ENCODE peak calls at places on chromosomes 12 and 14, in four cellular contexts. L, D, C and W are unnamed samples.

GRCh38 chr12:116916122-116916521 is 5.4 kb downstream of the FBXW8 start:
- DNase-seq in L (no peak), D (peak; percentile 65), C (peak; percentile 40), W (no peak)

GRCh38 chr12:52581481-52581880 is 7.8 kb upstream of the KRT74 start:
- DNase-seq in L (no peak), D (no peak), C (peak; percentile 23), W (no peak)

GRCh38 chr12:1518763-1519516 is 75.4 kb downstream of the FBXL14 start:
- DNase-seq in L (peak; percentile 34), D (no peak), C (peak; percentile 83), W (no peak)

GRCh38 chr12:8956073-8956472 is 6.6 kb upstream of the M6PR start:
- DNase-seq in L (peak; percentile 45), D (no peak), C (no peak), W (no peak)

GRCh38 chr12:10385181-10385613 is 4.6 kb downstream of the KLRK1 start:
- DNase-seq in L (no peak), D (no peak), C (peak; percentile 77), W (no peak)

GRCh38 chr12:44053550-44054243 is 217.8 kb downstream of the TMEM117 start:
- DNase-seq in L (no peak), D (no peak), C (no peak), W (no peak)

GRCh38 chr12:6065872-6066217 is 58.6 kb downstream of the VWF start:
- DNase-seq in L (no peak), D (no peak), C (no peak), W (no peak)

GRCh38 chr12:56634242-56634836 is 4.2 kb upstream of the BAZ2A start:
- DNase-seq in L (peak; percentile 95), D (peak; percentile 46), C (peak; percentile 40), W (no peak)

GRCh38 chr12:93252221-93252620 is 125.5 kb upstream of the NUDT4 start:
- DNase-seq in L (no peak), D (no peak), C (no peak), W (no peak)

GRCh38 chr12:55829967-55830600 is 697 bp upstream of the DNAJC14 start:
- DNase-seq in L (peak; percentile 70), D (no peak), C (no peak), W (no peak)

GRCh38 chr14:81143793-81144192 is 77.0 kb downstream of the GTF2A1 start:
- DNase-seq in L (no peak), D (no peak), C (no peak), W (no peak)

GRCh38 chr14:101808020-101808641 is 46.6 kb downstream of the PPP2R5C start:
- DNase-seq in L (peak; percentile 81), D (no peak), C (no peak), W (peak; percentile 44)

GRCh38 chr12:39426636-39427245 is 16.2 kb downstream of the KIF21A start:
- DNase-seq in L (no peak), D (peak; percentile 94), C (peak; percentile 25), W (no peak)

GRCh38 chr12:113149361-113150150 is at the start of gene CFAP73:
- DNase-seq in L (peak; percentile 97), D (peak; percentile 90), C (peak; percentile 90), W (peak; percentile 87)

GRCh38 chr12:53739285-53740129 is 12.3 kb upstream of the CALCOCO1 start:
- DNase-seq in L (no peak), D (no peak), C (no peak), W (no peak)

GRCh38 chr12:124713041-124713435 is 145.6 kb upstream of the NCOR2 start:
- DNase-seq in L (no peak), D (peak; percentile 96), C (no peak), W (no peak)

GRCh38 chr12:95718001-95718400 is 72.6 kb downstream of the NTN4 start:
- DNase-seq in L (no peak), D (no peak), C (no peak), W (no peak)

GRCh38 chr14:89625988-89626806 is 209.2 kb upstream of the FOXN3 start:
- DNase-seq in L (no peak), D (no peak), C (no peak), W (no peak)

GRCh38 chr12:8035440-8036010 is 3.0 kb downstream of the FOXJ2 start:
- DNase-seq in L (no peak), D (peak; percentile 58), C (peak; percentile 33), W (no peak)

GRCh38 chr14:28307506-28307905 is 459.1 kb upstream of the FOXG1 start:
- DNase-seq in L (no peak), D (no peak), C (no peak), W (no peak)

GRCh38 chr12:128783129-128783574 is 40.6 kb downstream of the SLC15A4 start:
- DNase-seq in L (no peak), D (no peak), C (peak; percentile 13), W (no peak)

GRCh38 chr12:121898287-121898686 is 9.7 kb downstream of the PSMD9 start:
- DNase-seq in L (no peak), D (no peak), C (no peak), W (no peak)

GRCh38 chr14:105978618-105979295 is 452.4 kb downstream of the TMEM121 start:
- DNase-seq in L (no peak), D (no peak), C (no peak), W (no peak)

GRCh38 chr12:77402726-77403125 is 337.4 kb upstream of the E2F7 start:
- DNase-seq in L (no peak), D (no peak), C (no peak), W (no peak)

GRCh38 chr14:37599527-37600368 is 4.3 kb downstream of the TTC6 start:
- DNase-seq in L (peak; percentile 67), D (no peak), C (peak; percentile 21), W (no peak)

GRCh38 chr12:54988402-54989054 is 4.0 kb upstream of the TESPA1 start:
- DNase-seq in L (no peak), D (no peak), C (peak; percentile 9), W (no peak)

GRCh38 chr12:108629824-108630476 is 3.7 kb downstream of the SELPLG start:
- DNase-seq in L (no peak), D (peak; percentile 79), C (peak; percentile 86), W (no peak)
- H2BK12ac ChIP-seq in L (no peak overlapping the region), D (peak overlapping the region; percentile 81), C (peak overlapping the region; percentile 85), W (no peak overlapping the region)

DNA sequence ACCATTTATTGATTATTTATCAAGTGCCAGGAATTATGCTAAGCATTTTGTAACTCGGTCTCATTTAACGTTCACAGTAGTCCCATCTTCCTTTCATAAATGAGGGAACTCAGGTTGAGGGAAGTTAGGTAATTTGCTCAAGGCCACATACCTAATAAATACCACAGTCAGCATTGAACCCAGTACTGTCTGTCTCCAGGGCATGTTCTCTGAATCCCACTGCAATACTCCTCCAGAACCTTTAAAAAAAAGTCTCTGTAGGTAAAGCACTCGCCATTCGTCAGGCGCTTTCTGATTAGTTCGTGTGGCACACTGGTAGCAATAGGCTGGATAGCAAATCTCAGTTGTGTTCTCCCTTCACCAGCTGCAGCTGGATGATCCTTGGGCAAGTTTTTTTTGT is 14.3 kb downstream of the SLC17A8 start:
- DNase-seq in L (no peak), D (peak; percentile 66), C (no peak), W (no peak)
- H2BK12ac ChIP-seq in L (no peak overlapping the region), D (no peak overlapping the region), C (no peak overlapping the region), W (no peak overlapping the region)

GRCh38 chr12:126428769-126429168 is 1363.5 kb downstream of the AACS start:
- DNase-seq in L (no peak), D (no peak), C (no peak), W (no peak)

GRCh38 chr12:126430921-126431320 is 1365.7 kb downstream of the AACS start:
- DNase-seq in L (no peak), D (no peak), C (no peak), W (no peak)

GRCh38 chr12:126424696-126425095 is 1359.5 kb downstream of the AACS start:
- DNase-seq in L (no peak), D (no peak), C (no peak), W (no peak)

DNA sequence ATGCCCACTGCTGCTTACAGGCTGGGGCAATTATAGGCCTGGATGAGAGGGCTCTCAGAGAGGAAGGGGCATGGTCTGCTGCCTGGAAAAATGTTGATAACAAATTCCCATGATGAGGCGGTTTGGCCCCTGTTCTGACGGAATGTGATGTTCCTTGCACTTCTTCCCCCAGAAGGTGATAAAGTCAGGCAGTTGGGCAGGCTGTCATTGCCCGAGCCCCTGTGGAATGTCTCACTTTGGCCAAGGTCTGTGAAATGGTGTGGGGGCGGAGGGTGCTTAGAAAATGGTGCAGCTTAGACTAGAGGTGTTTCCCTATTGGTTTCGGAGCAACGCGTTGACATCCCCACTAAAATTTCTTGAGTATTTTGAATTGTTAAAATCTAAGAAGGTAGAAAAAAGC is 1360.0 kb downstream of the AACS start:
- DNase-seq in L (no peak), D (no peak), C (no peak), W (no peak)
- H2BK12ac ChIP-seq in L (no peak overlapping the region), D (no peak overlapping the region), C (no peak overlapping the region), W (no peak overlapping the region)

GRCh38 chr14:23345987-23346692 is 6.5 kb downstream of the SLC22A17 start:
- DNase-seq in L (peak; percentile 48), D (no peak), C (no peak), W (no peak)
- H2BK12ac ChIP-seq in L (no peak overlapping the region), D (no peak overlapping the region), C (no peak overlapping the region), W (no peak overlapping the region)

GRCh38 chr14:99572173-99572999 is 31.6 kb downstream of the CCDC85C start:
- DNase-seq in L (no peak), D (peak; percentile 94), C (no peak), W (no peak)
- H2BK12ac ChIP-seq in L (no peak overlapping the region), D (peak overlapping the region; percentile 38), C (no peak overlapping the region), W (peak overlapping the region; percentile 4)

GRCh38 chr12:62631531-62632520 is 165.2 kb downstream of the MON2 start:
- DNase-seq in L (peak; percentile 79), D (no peak), C (peak; percentile 56), W (peak; percentile 44)
- H2BK12ac ChIP-seq in L (no peak overlapping the region), D (no peak overlapping the region), C (no peak overlapping the region), W (no peak overlapping the region)

DNA sequence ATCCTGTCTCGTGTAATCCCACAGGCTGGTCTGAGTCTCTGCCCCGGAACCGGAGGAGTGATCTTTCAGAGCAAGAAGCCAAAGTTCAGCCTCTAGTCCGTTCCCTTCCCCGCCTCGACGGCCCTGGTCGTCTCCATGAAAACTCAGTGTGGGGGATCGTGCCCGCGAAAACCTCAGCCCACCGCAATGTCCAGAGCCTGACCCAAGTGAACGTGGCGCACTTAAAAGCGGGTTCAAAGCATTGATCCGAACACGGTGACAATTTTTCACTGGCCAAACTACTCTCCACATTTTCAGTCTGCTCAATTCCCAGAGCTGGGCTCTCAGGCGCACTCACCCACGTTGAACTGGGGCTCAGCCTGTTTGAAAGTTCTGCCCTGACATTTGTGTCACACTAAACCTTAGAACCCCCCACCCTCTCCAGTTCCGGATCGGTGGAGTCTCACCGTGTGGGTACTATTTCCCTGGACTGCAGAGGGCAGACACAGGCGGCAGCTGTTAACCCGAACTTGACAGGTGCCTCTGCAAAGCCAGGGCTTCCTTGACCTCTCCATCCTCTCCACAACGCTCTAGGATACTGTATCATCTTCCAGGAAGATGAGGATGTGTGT is 883 bp upstream of the PRICKLE1 start:
- DNase-seq in L (peak; percentile 51), D (no peak), C (peak; percentile 33), W (peak; percentile 18)
- H2BK12ac ChIP-seq in L (no peak overlapping the region), D (peak overlapping the region; percentile 69), C (no peak overlapping the region), W (no peak overlapping the region)

DNA sequence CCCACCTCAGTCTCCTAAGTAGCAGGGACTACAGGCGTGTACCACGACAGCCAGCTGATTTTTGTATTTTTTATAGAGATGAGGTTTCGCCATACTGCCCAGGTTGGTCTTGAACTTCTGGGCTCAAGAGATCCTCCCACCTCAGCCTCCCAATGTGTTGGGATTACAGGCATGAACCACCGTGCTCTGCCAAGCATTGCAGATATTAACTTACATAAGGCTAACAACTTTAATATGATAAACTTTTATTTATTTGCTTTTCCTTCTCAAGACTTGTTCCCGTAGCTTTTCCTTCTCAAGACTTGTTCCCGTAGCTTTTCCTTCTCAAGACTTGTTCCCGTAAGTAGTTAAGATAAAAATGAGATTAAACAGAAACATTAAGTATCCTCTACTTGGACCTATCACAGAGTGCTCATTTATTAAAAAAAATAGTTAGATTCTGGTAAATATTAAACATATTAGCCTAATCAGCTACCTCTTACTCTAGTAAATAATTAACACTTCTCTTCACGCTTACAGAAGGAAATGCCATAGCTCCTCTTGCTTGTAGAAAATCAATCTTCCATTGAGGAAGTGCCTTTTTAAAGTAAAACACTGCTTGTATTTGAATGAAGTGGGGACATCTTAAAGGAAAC is 157.7 kb upstream of the KITLG start:
- DNase-seq in L (no peak), D (no peak), C (no peak), W (no peak)
- H2BK12ac ChIP-seq in L (no peak overlapping the region), D (no peak overlapping the region), C (no peak overlapping the region), W (no peak overlapping the region)